ENCODE peak calls at places on chromosomes 12 and 14, in four cellular contexts. F, X, O and C are unnamed samples.

GRCh38 chr12:66288121-66288520 is 14.2 kb upstream of the HELB start:
- DNase-seq in X (no peak), O (peak; percentile 45), F (no peak), C (no peak)

GRCh38 chr14:90697577-90698206 is 118.5 kb downstream of the TTC7B start:
- DNase-seq in O (peak; percentile 79), X (peak; percentile 75), F (peak; percentile 35), C (peak; percentile 64)

GRCh38 chr12:104793280-104793679 is 164.8 kb downstream of the SLC41A2 start:
- DNase-seq in X (peak; percentile 89), F (no peak), O (no peak), C (no peak)

GRCh38 chr12:67515679-67516363 is 132.7 kb upstream of the DYRK2 start:
- DNase-seq in F (no peak), O (peak; percentile 17), X (no peak), C (no peak)

GRCh38 chr14:39422243-39422642 is 10.0 kb downstream of the FBXO33 start:
- DNase-seq in O (no peak), F (no peak), X (no peak), C (no peak)

GRCh38 chr12:78088391-78088832 is 257.7 kb downstream of the NAV3 start:
- DNase-seq in F (no peak), O (no peak), X (peak; percentile 19), C (no peak)

GRCh38 chr12:59664495-59664894 is 68.7 kb downstream of the SLC16A7 start:
- DNase-seq in F (no peak), X (no peak), O (no peak), C (no peak)

GRCh38 chr14:56996721-56997399 is 186.6 kb upstream of the OTX2 start:
- DNase-seq in F (no peak), X (no peak), O (no peak), C (no peak)

GRCh38 chr12:81502912-81503695 is 256.0 kb downstream of the PPFIA2 start:
- DNase-seq in F (no peak), X (peak; percentile 38), O (no peak), C (no peak)

GRCh38 chr12:113473400-113473799 is 1.7 kb upstream of the LHX5 start:
- DNase-seq in X (no peak), F (no peak), O (no peak), C (no peak)

GRCh38 chr14:68458840-68459469 is 333.9 kb downstream of the ZFP36L1 start:
- DNase-seq in O (no peak), X (peak; percentile 84), F (no peak), C (no peak)

GRCh38 chr12:81461163-81461562 is 298.0 kb downstream of the PPFIA2 start:
- DNase-seq in X (no peak), O (no peak), F (no peak), C (no peak)

GRCh38 chr14:45742187-45742586 is 489.2 kb upstream of the MIS18BP1 start:
- DNase-seq in O (no peak), F (no peak), X (no peak), C (no peak)